ENCODE peak calls at places on chromosomes 4 and X, in eight cellular contexts. H is astrocyte; C is amygdala; P is activated T-cell treated with anti-CD3 and anti-CD28 coated beads for 1 hour; G is anterior cingulate cortex; F is AG04449; V is AG04450; K is activated naive CD4-positive, alpha-beta T cell treated with anti-CD3 and anti-CD28 coated beads, Interleukin-2, amount 10 ng/mL, durations not matched to agents 7 days and 5 days. X is an unnamed sample.

GRCh38 chr4:65999518-65999871 is 329.2 kb upstream of the EPHA5 start:
- DNase-seq in H (no peak), C (no peak), P (no peak), G (no peak), F (no peak), V (no peak), K (no peak), X (no peak)

GRCh38 chr4:163654621-163655020 is 160.1 kb downstream of the TMA16 start:
- DNase-seq in H (no peak), C (no peak), P (no peak), G (no peak), F (no peak), V (no peak), K (no peak), X (no peak)

GRCh38 chr4:113457886-113458285 is 303.7 kb downstream of the CAMK2D start:
- DNase-seq in H (no peak), C (no peak), P (no peak), G (no peak), F (no peak), V (no peak), K (no peak), X (no peak)

GRCh38 chrX:110045421-110045820 is 42.5 kb downstream of the TMEM164 start:
- DNase-seq in H (no peak), C (no peak), P (no peak), G (no peak), F (no peak), V (no peak), K (no peak), X (no peak)

GRCh38 chr4:99383833-99384392 is 31.4 kb upstream of the ADH1C start:
- DNase-seq in H (peak), C (no peak), P (no peak), G (no peak), F (peak), V (peak), K (no peak), X (no peak)

GRCh38 chr4:156193800-156194199 is 240.1 kb upstream of the CTSO start:
- DNase-seq in H (peak), C (no peak), P (no peak), G (no peak), F (peak), V (peak), K (no peak), X (no peak)

GRCh38 chr4:129239088-129239487 is 143.1 kb downstream of the C4orf33 start:
- DNase-seq in H (no peak), C (no peak), P (no peak), G (no peak), F (no peak), V (no peak), K (no peak), X (no peak)

GRCh38 chr4:80538276-80538926 is 202.9 kb downstream of the CFAP299 start:
- DNase-seq in H (peak), C (no peak), P (no peak), G (no peak), F (no peak), V (no peak), K (no peak), X (no peak)

GRCh38 chrX:42739258-42739657 is 38.7 kb downstream of the PPP1R2C start:
- DNase-seq in H (no peak), C (no peak), P (no peak), G (no peak), F (no peak), V (no peak), K (no peak), X (no peak)

GRCh38 chr4:114417214-114417613 is 181.4 kb upstream of the UGT8 start:
- DNase-seq in H (no peak), C (no peak), P (no peak), G (no peak), F (no peak), V (no peak), K (no peak), X (no peak)

GRCh38 chr4:2249526-2249991 is 7.6 kb upstream of the HAUS3 start:
- DNase-seq in H (no peak), C (no peak), P (no peak), G (no peak), F (no peak), V (no peak), K (peak), X (no peak)

GRCh38 chr4:186930024-186930423 is 206.4 kb upstream of the FAT1 start:
- DNase-seq in H (no peak), C (no peak), P (no peak), G (no peak), F (no peak), V (no peak), K (no peak), X (no peak)

GRCh38 chr4:2947926-2948325 is 15.3 kb downstream of the NOP14 start:
- DNase-seq in H (no peak), C (no peak), P (no peak), G (no peak), F (no peak), V (no peak), K (no peak), X (no peak)

GRCh38 chrX:108732630-108733321 is 3.6 kb downstream of the IRS4 start:
- DNase-seq in H (no peak), C (no peak), P (no peak), G (no peak), F (no peak), V (no peak), K (no peak), X (no peak)

GRCh38 chrX:153443476-153444332 is 2.2 kb downstream of the TREX2 start:
- DNase-seq in H (no peak), C (no peak), P (no peak), G (no peak), F (no peak), V (no peak), K (no peak), X (no peak)

GRCh38 chrX:63560601-63561218 is 209.6 kb upstream of the SPIN4 start:
- DNase-seq in H (peak), C (peak), P (peak), G (peak), F (peak), V (peak), K (peak), X (peak)

GRCh38 chrX:101265869-101266428 is 25.2 kb downstream of the TAF7L start:
- DNase-seq in H (peak), C (no peak), P (no peak), G (no peak), F (peak), V (no peak), K (no peak), X (no peak)

GRCh38 chr4:184169225-184169867 is 48.3 kb downstream of the ENPP6 start:
- DNase-seq in H (no peak), C (no peak), P (no peak), G (no peak), F (no peak), V (no peak), K (no peak), X (no peak)

GRCh38 chr4:147768113-147768512 is 36.2 kb downstream of the ARHGAP10 start:
- DNase-seq in H (peak), C (no peak), P (no peak), G (no peak), F (no peak), V (no peak), K (no peak), X (no peak)

GRCh38 chr4:56907489-56908205 is at the start of gene REST:
- DNase-seq in H (peak), C (peak), P (peak), G (peak), F (no peak), V (no peak), K (peak), X (peak)

GRCh38 chr4:150769235-150769634 is 187.3 kb downstream of the MAB21L2 start:
- DNase-seq in H (peak), C (no peak), P (no peak), G (no peak), F (peak), V (peak), K (no peak), X (no peak)

GRCh38 chr4:184267673-184268573 is 50.2 kb upstream of the ENPP6 start:
- DNase-seq in H (peak), C (peak), P (peak), G (no peak), F (peak), V (peak), K (peak), X (peak)

GRCh38 chr4:48620093-48620492 is 130.0 kb downstream of the ZAR1 start:
- DNase-seq in H (no peak), C (no peak), P (no peak), G (no peak), F (no peak), V (no peak), K (no peak), X (no peak)

GRCh38 chrX:43562372-43562771 is 93.7 kb upstream of the MAOA start:
- DNase-seq in H (no peak), C (no peak), P (no peak), G (no peak), F (no peak), V (no peak), K (no peak), X (no peak)

GRCh38 chrX:152061557-152061956 is 76.8 kb downstream of the MAGEA10 start:
- DNase-seq in H (no peak), C (no peak), P (no peak), G (no peak), F (no peak), V (no peak), K (no peak), X (no peak)

GRCh38 chrX:39675619-39676018 is 422.1 kb downstream of the BCOR start:
- DNase-seq in H (no peak), C (no peak), P (no peak), G (no peak), F (no peak), V (no peak), K (no peak), X (no peak)

GRCh38 chr4:20074450-20074849 is 177.3 kb upstream of the SLIT2 start:
- DNase-seq in H (peak), C (no peak), P (no peak), G (no peak), F (no peak), V (peak), K (no peak), X (no peak)

GRCh38 chr4:73152893-73153292 is 83.4 kb upstream of the COX18 start:
- DNase-seq in H (no peak), C (no peak), P (no peak), G (no peak), F (no peak), V (no peak), K (no peak), X (no peak)

GRCh38 chrX:42093756-42094155 is 170.4 kb upstream of the CASK start:
- DNase-seq in H (peak), C (no peak), P (no peak), G (no peak), F (no peak), V (no peak), K (no peak), X (no peak)

GRCh38 chr4:41505161-41505653 is 32.8 kb upstream of the LIMCH1 start:
- DNase-seq in H (peak), C (peak), P (no peak), G (no peak), F (no peak), V (no peak), K (no peak), X (no peak)

X was measured in T-helper 22 cell.